ENCODE peak calls at places on chromosomes 3 and 15, in ten cellular contexts. U is cardiac fibroblast; R is glutamatergic neuron; K is upper lobe of right lung; J is CD4-positive, alpha-beta T cell; L is GM12878; E is spleen; B is Peyer's patch; M is tibial nerve; S is WTC11. F is an unnamed sample.

GRCh38 chr3:119508172-119508845 is 10.0 kb downstream of the TIMMDC1 start:
- DNase-seq in U (no peak), R (no peak), K (no peak), J (no peak), L (peak; percentile 19), E (no peak), B (no peak), M (no peak), S (no peak), F (no peak)

GRCh38 chr3:187783098-187783497 is 37.8 kb upstream of the BCL6 start:
- DNase-seq in U (peak; percentile 77), R (no peak), K (no peak), J (no peak), L (no peak), E (no peak), B (no peak), M (no peak), S (no peak), F (no peak)

GRCh38 chr3:127637546-127637945 is 8.6 kb downstream of the PODXL2 start:
- DNase-seq in U (no peak), R (no peak), K (peak; percentile 4), J (no peak), L (no peak), E (no peak), B (no peak), M (no peak), S (no peak), F (no peak)

GRCh38 chr3:47324278-47324865 is 41.6 kb downstream of the KLHL18 start:
- DNase-seq in U (peak; percentile 88), R (peak; percentile 62), K (no peak), J (peak; percentile 19), L (peak; percentile 24), E (no peak), B (no peak), M (peak; percentile 80), S (peak; percentile 68), F (no peak)

GRCh38 chr3:120683213-120683612 is 1.2 kb upstream of the HGD start:
- DNase-seq in U (no peak), R (peak; percentile 26), K (no peak), J (no peak), L (no peak), E (no peak), B (no peak), M (no peak), S (no peak), F (no peak)

GRCh38 chr3:144160627-144161026 is 189.0 kb downstream of the DIPK2A start:
- DNase-seq in U (peak; percentile 18), R (no peak), K (no peak), J (no peak), L (no peak), E (no peak), B (no peak), M (no peak), S (no peak), F (no peak)

GRCh38 chr3:151437906-151438305 is 23.0 kb downstream of the IGSF10 start:
- DNase-seq in U (no peak), R (no peak), K (no peak), J (no peak), L (no peak), E (no peak), B (no peak), M (no peak), S (no peak), F (no peak)

GRCh38 chr3:14345496-14346150 is 56.8 kb upstream of the SLC6A6 start:
- DNase-seq in U (peak; percentile 19), R (no peak), K (no peak), J (no peak), L (no peak), E (no peak), B (no peak), M (no peak), S (no peak), F (no peak)

GRCh38 chr15:48371550-48371949 is 40.3 kb downstream of the DUT start:
- DNase-seq in U (no peak), R (no peak), K (no peak), J (no peak), L (no peak), E (no peak), B (no peak), M (peak; percentile 54), S (no peak), F (no peak)

GRCh38 chr15:69756440-69756839 is 303.8 kb downstream of the RPLP1 start:
- DNase-seq in U (peak; percentile 15), R (no peak), K (no peak), J (no peak), L (no peak), E (no peak), B (no peak), M (no peak), S (no peak), F (no peak)

GRCh38 chr3:147963711-147964110 is 554.5 kb downstream of the ZIC1 start:
- DNase-seq in U (no peak), R (no peak), K (no peak), J (no peak), L (no peak), E (no peak), B (no peak), M (no peak), S (no peak), F (no peak)

GRCh38 chr3:98901032-98901464 is 447 bp downstream of the DCBLD2 start:
- DNase-seq in U (peak; percentile 55), R (peak; percentile 52), K (peak; percentile 84), J (peak; percentile 1), L (no peak), E (peak; percentile 87), B (no peak), M (peak; percentile 32), S (peak; percentile 70), F (no peak)

GRCh38 chr15:27827336-27827735 is 271.8 kb downstream of the OCA2 start:
- DNase-seq in U (no peak), R (no peak), K (no peak), J (no peak), L (no peak), E (no peak), B (no peak), M (no peak), S (no peak), F (no peak)

GRCh38 chr3:187136936-187137335 is 2.4 kb downstream of the RPL39L start:
- DNase-seq in U (peak; percentile 80), R (no peak), K (no peak), J (no peak), L (no peak), E (no peak), B (no peak), M (no peak), S (no peak), F (peak; percentile 54)

GRCh38 chr3:177694316-177694715 is 497.0 kb upstream of the TBL1XR1 start:
- DNase-seq in U (peak; percentile 80), R (no peak), K (no peak), J (no peak), L (no peak), E (no peak), B (no peak), M (no peak), S (no peak), F (no peak)

GRCh38 chr3:33911525-33912322 is 113.3 kb downstream of the PDCD6IP start:
- DNase-seq in U (peak; percentile 69), R (no peak), K (no peak), J (no peak), L (no peak), E (no peak), B (no peak), M (no peak), S (no peak), F (no peak)

GRCh38 chr3:33909547-33909946 is 111.1 kb downstream of the PDCD6IP start:
- DNase-seq in U (no peak), R (no peak), K (no peak), J (no peak), L (no peak), E (no peak), B (no peak), M (no peak), S (no peak), F (no peak)

DNA sequence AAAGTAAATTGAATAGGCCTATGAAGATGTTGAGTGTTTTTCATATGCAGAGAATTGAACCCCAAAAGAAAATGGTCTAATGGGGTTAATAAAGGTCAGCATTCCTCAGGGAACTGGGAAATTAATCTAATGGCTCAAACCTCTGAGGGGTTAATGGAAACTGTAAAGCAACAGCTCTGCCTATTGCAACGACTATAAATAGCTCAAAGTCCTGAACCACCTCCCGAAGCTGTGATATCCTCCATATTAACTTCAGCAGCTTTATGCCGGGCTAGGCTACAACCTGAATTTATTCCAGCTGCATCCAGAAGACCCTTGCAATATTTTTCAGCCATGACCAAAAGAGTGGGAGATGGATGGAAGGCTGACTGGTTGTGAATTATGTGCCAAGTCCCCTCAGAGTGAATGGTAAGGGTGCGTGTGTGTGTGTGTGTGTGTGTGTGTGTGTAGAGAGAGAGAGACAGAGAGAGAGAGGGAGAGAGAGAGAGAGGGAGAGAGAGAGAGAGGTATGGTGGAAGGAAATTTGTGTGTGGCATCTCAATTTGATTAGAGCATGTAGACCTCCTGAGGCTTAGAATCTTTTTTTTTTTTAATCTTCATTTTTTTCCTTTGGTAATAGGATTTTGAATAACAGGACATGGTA is 109.9 kb downstream of the PDCD6IP start:
- DNase-seq in U (no peak), R (no peak), K (no peak), J (no peak), L (no peak), E (no peak), B (no peak), M (no peak), S (no peak), F (no peak)
- TF ChIP-seq CTCF in U (no peak), R (no peak), K (no peak), J (no peak), L (no peak), E (no peak), B (no peak), M (no peak), S (no peak), F (no peak)

DNA sequence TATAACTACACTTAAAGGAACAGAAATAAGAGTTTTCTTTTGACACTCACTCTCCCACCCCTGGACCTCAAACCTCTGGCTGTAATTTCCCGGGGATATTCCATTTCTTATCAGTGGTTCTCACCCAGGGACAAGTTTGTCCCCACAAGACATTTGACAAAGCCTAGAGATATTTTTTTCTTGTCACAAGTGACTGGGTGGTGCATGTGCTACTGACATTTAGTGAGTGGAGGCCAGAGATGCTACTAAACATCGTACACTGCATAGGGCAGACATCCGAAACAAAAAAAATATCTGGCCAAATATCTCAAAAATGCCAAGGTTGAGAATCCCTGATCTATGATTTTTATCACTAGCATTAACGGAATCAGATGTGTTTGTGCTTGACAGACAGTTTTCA is 168.0 kb upstream of the FRMD4B start:
- DNase-seq in U (no peak), R (no peak), K (no peak), J (no peak), L (no peak), E (no peak), B (no peak), M (no peak), S (no peak), F (no peak)
- TF ChIP-seq CTCF in U (no peak), R (no peak), K (no peak), J (no peak), L (no peak), E (no peak), B (no peak), M (no peak), S (no peak), F (no peak)

GRCh38 chr3:67458406-67458805 is 196.0 kb downstream of the SUCLG2 start:
- DNase-seq in U (peak; percentile 53), R (no peak), K (no peak), J (no peak), L (no peak), E (no peak), B (no peak), M (no peak), S (no peak), F (no peak)
- TF ChIP-seq CTCF in U (peak; percentile 19), R (no peak), K (no peak), J (no peak), L (no peak), E (no peak), B (no peak), M (no peak), S (no peak), F (no peak)

GRCh38 chr15:85559530-85559929 is 179.1 kb downstream of the AKAP13 start:
- DNase-seq in U (no peak), R (no peak), K (no peak), J (no peak), L (no peak), E (no peak), B (no peak), M (no peak), S (peak; percentile 25), F (no peak)
- TF ChIP-seq CTCF in U (no peak), R (no peak), K (no peak), J (no peak), L (no peak), E (no peak), B (no peak), M (no peak), S (no peak), F (no peak)

F was measured in CD14-positive monocyte.